ENCODE peak calls at places on chromosome 12, in four cellular contexts. One of them, this sample, is unnamed.
A peak's percentile ranks its signal among the peaks of the same experiment; 100 is the strongest.

GRCh38 chr12:92561543-92561899 is 141.3 kb upstream of the PLEKHG7 start:
- DNase-seq in AG04450: peak; percentile 79
- DNase-seq in esophagus muscularis mucosa: no peak
- DNase-seq in progenitor cell of endocrine pancreas: no peak
- DNase-seq in this sample: no peak

GRCh38 chr12:47277071-47277408 is 197.3 kb upstream of the AMIGO2 start:
- DNase-seq in esophagus muscularis mucosa: no peak
- DNase-seq in AG04450: peak; percentile 33
- DNase-seq in progenitor cell of endocrine pancreas: no peak
- DNase-seq in this sample: no peak

GRCh38 chr12:69881771-69882170 is 56.7 kb downstream of the MYRFL start:
- DNase-seq in esophagus muscularis mucosa: no peak
- DNase-seq in AG04450: no peak
- DNase-seq in progenitor cell of endocrine pancreas: no peak
- DNase-seq in this sample: no peak

GRCh38 chr12:8996682-8997405 is 7.5 kb downstream of the KLRG1 start:
- DNase-seq in AG04450: no peak
- DNase-seq in progenitor cell of endocrine pancreas: no peak
- DNase-seq in esophagus muscularis mucosa: no peak
- DNase-seq in this sample: peak; percentile 66

GRCh38 chr12:99265648-99266047 is 381.9 kb upstream of the GARIN6 start:
- DNase-seq in esophagus muscularis mucosa: no peak
- DNase-seq in progenitor cell of endocrine pancreas: no peak
- DNase-seq in AG04450: no peak
- DNase-seq in this sample: no peak

GRCh38 chr12:93094988-93095737 is 166.1 kb upstream of the EEA1 start:
- DNase-seq in esophagus muscularis mucosa: no peak
- DNase-seq in AG04450: no peak
- DNase-seq in progenitor cell of endocrine pancreas: no peak
- DNase-seq in this sample: peak; percentile 29

GRCh38 chr12:109718390-109718789 is 4.8 kb downstream of the FAM222A start:
- DNase-seq in esophagus muscularis mucosa: no peak
- DNase-seq in AG04450: no peak
- DNase-seq in progenitor cell of endocrine pancreas: no peak
- DNase-seq in this sample: no peak

GRCh38 chr12:12811343-12811742 is 1.8 kb upstream of the DDX47 start:
- DNase-seq in progenitor cell of endocrine pancreas: no peak
- DNase-seq in esophagus muscularis mucosa: no peak
- DNase-seq in AG04450: no peak
- DNase-seq in this sample: no peak

GRCh38 chr12:93370947-93371346 is 6.8 kb upstream of the NUDT4 start:
- DNase-seq in esophagus muscularis mucosa: no peak
- DNase-seq in AG04450: no peak
- DNase-seq in progenitor cell of endocrine pancreas: no peak
- DNase-seq in this sample: no peak

DNA sequence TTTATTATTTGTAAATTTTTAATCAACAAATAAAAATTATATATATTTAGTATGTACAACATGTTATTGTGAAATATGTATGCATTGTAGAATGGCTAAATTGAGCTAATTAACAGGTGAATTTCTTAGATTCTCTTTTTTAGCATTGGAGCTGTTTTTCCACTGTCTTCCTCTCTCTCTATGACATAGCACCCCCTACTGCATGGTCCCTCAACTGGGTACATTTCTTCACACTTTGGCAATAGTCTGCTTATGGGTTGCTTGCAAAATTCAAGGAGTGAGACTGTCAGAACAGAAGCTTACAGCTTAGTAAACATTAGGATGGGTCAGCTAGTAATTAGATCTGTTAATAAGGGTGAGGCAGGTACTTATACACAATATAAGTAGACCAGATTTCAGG is 658.5 kb upstream of the MGAT4C start:
- DNase-seq in progenitor cell of endocrine pancreas: no peak
- DNase-seq in esophagus muscularis mucosa: no peak
- DNase-seq in AG04450: peak; percentile 24
- DNase-seq in this sample: peak; percentile 29
- TF ChIP-seq CTCF in progenitor cell of endocrine pancreas: peak; percentile 63
- TF ChIP-seq CTCF in esophagus muscularis mucosa: no peak
- TF ChIP-seq CTCF in AG04450: peak; percentile 87
- TF ChIP-seq CTCF in this sample: peak; percentile 52

GRCh38 chr12:3035815-3036702 is 41.1 kb upstream of the TSPAN9 start:
- DNase-seq in progenitor cell of endocrine pancreas: no peak
- DNase-seq in AG04450: no peak
- DNase-seq in esophagus muscularis mucosa: no peak
- DNase-seq in this sample: no peak
- TF ChIP-seq CTCF in progenitor cell of endocrine pancreas: peak; percentile 64
- TF ChIP-seq CTCF in AG04450: peak; percentile 55
- TF ChIP-seq CTCF in esophagus muscularis mucosa: no peak
- TF ChIP-seq CTCF in this sample: peak; percentile 25

DNA sequence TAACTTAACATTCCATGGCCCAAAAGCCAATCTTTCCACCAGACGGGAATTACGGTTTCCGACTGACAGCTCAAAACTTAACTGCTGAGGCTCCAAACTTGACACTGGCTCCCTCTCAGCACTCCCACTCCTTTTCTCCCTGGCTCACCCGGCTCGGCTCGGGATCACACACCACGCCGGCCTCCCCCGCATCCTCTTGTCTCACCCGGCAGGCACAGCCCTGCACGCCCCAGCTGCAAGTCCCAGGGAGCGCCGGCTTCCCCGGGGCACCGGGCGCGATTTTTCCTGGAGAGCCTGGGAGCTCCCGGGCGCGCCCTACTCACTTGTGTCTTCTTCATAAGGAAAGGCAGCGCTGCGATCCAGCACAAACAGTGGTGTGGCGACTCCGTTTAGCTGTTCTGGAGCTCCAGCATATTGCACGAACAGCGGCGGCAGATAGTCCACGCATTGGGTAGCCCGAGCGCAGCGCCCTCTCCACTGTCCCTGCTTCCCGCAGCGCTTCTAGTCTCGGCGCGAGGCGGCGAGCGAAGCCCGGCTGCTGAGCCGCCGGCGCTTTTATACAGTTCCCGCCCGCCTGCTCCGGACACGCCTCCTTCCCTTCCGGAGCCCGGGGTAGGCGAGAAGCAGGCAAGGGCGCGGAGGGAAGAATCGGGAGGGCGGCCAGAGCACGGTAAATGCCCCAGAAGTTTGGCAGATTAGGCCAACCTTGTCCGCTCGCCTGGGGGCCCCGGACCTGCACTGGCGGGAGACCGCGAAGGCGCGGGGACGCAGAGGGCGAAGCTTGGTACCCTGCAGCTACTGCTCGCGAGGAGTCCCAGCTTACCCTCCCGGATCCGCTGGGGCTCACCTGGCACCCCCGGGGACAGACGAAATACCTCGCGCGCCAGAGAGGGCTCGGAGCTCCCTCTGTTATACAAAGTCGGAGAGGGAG is at the start of gene KITLG:
- DNase-seq in AG04450: peak; percentile 77
- DNase-seq in progenitor cell of endocrine pancreas: peak; percentile 78
- DNase-seq in esophagus muscularis mucosa: peak; percentile 95
- DNase-seq in this sample: peak; percentile 58
- TF ChIP-seq CTCF in AG04450: peak; percentile 57
- TF ChIP-seq CTCF in progenitor cell of endocrine pancreas: peak; percentile 24
- TF ChIP-seq CTCF in esophagus muscularis mucosa: peak; percentile 53
- TF ChIP-seq CTCF in this sample: no peak

GRCh38 chr12:130973906-130974305 is 20.2 kb downstream of the ADGRD1 start:
- DNase-seq in progenitor cell of endocrine pancreas: no peak
- DNase-seq in esophagus muscularis mucosa: no peak
- DNase-seq in AG04450: no peak
- DNase-seq in this sample: no peak
- TF ChIP-seq CTCF in progenitor cell of endocrine pancreas: no peak
- TF ChIP-seq CTCF in esophagus muscularis mucosa: no peak
- TF ChIP-seq CTCF in AG04450: no peak
- TF ChIP-seq CTCF in this sample: no peak

DNA sequence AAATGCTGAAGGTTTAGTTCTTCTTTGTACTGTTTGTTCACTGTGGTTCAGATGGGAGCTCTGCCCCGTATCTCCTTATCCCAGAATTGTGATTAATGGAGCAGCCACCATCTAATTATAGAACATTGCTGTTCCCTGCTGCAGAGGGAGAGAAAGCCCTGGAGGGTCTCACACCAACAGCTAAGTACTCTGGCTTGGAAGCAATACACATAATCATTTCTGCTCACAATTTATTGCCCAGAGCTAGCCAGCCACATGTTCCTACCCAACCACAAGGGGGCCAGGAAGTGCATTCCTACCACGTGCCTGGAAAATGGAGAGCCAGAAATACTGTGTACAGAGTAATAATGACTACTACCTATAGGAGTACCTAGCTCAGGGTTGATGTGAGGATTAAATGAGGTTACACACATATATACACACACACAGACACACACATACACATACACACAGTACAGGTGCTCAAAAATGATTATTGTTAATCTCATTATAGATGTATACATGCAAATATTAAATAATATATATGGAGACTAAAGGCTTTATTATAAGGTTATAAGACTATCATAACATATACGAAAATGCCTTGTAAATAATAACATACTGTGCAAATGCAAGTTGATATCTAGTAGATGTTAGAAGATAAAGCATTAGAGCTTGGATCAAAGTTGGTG is 22.3 kb downstream of the MSRB3 start:
- DNase-seq in esophagus muscularis mucosa: no peak
- DNase-seq in AG04450: no peak
- DNase-seq in progenitor cell of endocrine pancreas: no peak
- DNase-seq in this sample: no peak
- TF ChIP-seq CTCF in esophagus muscularis mucosa: no peak
- TF ChIP-seq CTCF in AG04450: peak; percentile 52
- TF ChIP-seq CTCF in progenitor cell of endocrine pancreas: peak; percentile 57
- TF ChIP-seq CTCF in this sample: no peak

GRCh38 chr12:62803756-62804155 is 131.2 kb downstream of the PPM1H start:
- DNase-seq in progenitor cell of endocrine pancreas: no peak
- DNase-seq in AG04450: no peak
- DNase-seq in esophagus muscularis mucosa: no peak
- DNase-seq in this sample: no peak

GRCh38 chr12:62800707-62801400 is 134.1 kb downstream of the PPM1H start:
- DNase-seq in AG04450: no peak
- DNase-seq in progenitor cell of endocrine pancreas: no peak
- DNase-seq in esophagus muscularis mucosa: no peak
- DNase-seq in this sample: no peak

GRCh38 chr12:62802321-62802720 is 132.6 kb downstream of the PPM1H start:
- DNase-seq in AG04450: no peak
- DNase-seq in esophagus muscularis mucosa: no peak
- DNase-seq in progenitor cell of endocrine pancreas: no peak
- DNase-seq in this sample: no peak

GRCh38 chr12:62801796-62802195 is 133.2 kb downstream of the PPM1H start:
- DNase-seq in AG04450: no peak
- DNase-seq in progenitor cell of endocrine pancreas: no peak
- DNase-seq in esophagus muscularis mucosa: no peak
- DNase-seq in this sample: no peak

DNA sequence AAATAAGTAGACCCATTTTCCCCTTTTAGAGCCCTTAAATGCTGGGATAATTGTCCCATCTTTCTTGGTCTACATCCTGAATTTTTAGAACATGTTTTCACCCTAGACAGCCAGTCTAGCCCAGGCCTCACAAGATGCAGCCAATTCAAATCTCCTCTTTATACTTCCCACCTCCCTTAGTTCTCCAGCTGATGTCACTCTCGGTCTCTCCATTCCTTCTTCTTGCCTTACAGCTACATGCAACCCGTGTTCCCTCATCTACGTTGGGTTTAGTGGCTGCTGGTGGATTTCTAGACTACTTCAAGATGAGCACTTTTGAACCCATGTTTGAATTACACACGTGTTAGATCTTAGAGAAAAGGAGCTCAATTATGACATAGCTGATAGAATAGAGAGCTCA is 132.0 kb downstream of the PPM1H start:
- DNase-seq in AG04450: no peak
- DNase-seq in esophagus muscularis mucosa: no peak
- DNase-seq in progenitor cell of endocrine pancreas: no peak
- DNase-seq in this sample: no peak
- TF ChIP-seq CTCF in AG04450: no peak
- TF ChIP-seq CTCF in esophagus muscularis mucosa: no peak
- TF ChIP-seq CTCF in progenitor cell of endocrine pancreas: no peak
- TF ChIP-seq CTCF in this sample: no peak

This sample was measured in GM13977.